ENCODE peak calls at places on chromosomes 11 and 22, in nine cellular contexts. U is activated naive CD8-positive, alpha-beta T cell treated with anti-CD3 and anti-CD28 coated beads, Interleukin-2, amount 50 U/mL, for 24 hours; S is stimulated activated CD4-positive, alpha-beta T cell treated with anti-CD3 and anti-CD28 coated beads, Interleukin-2, amount 100 ng/mL, for 48 hours; E is mesendoderm; D is activated CD4-positive, alpha-beta T cell treated with anti-CD3 and anti-CD28 coated beads for 24 hours; F is fibroblast of gingiva; T is CD4-positive, CD25-positive, alpha-beta regulatory T cell; O is H9; G is spleen. H is an unnamed sample.
A peak's percentile ranks its signal among the peaks of the same experiment; 100 is the strongest.

GRCh38 chr22:48254311-48254873 is 1491.9 kb downstream of the TBC1D22A start:
- DNase-seq in D (no peak), G (peak; percentile 40), F (no peak), T (no peak), U (no peak), S (no peak), E (no peak), O (no peak), H (no peak)

GRCh38 chr22:19448076-19448607 is 631 bp upstream of the C22orf39 start:
- DNase-seq in O (peak; percentile 47), F (peak; percentile 80), E (peak; percentile 82), D (no peak), G (no peak), T (no peak), S (no peak), U (peak; percentile 34), H (no peak)

GRCh38 chr11:291281-292210 is 2.6 kb downstream of the PGGHG start:
- DNase-seq in D (no peak), E (peak; percentile 70), G (peak; percentile 76), F (no peak), S (no peak), U (no peak), T (no peak), O (no peak), H (no peak)

GRCh38 chr11:91585035-91585801 is 639.4 kb upstream of the FAT3 start:
- DNase-seq in O (no peak), U (no peak), F (no peak), S (no peak), E (no peak), G (no peak), D (no peak), T (no peak), H (no peak)

GRCh38 chr11:118621071-118621815 is 13.8 kb downstream of the PHLDB1 start:
- DNase-seq in U (peak; percentile 49), G (peak; percentile 87), S (no peak), F (peak; percentile 80), O (peak; percentile 97), T (no peak), D (no peak), E (peak; percentile 94), H (no peak)

GRCh38 chr22:42461511-42461910 is 29.3 kb upstream of the NFAM1 start:
- DNase-seq in S (no peak), E (no peak), D (no peak), F (no peak), T (no peak), U (no peak), G (no peak), O (peak; percentile 69), H (no peak)

GRCh38 chr11:9251306-9251705 is 13.8 kb downstream of the DENND5A start:
- DNase-seq in U (no peak), S (no peak), O (no peak), D (no peak), T (no peak), F (no peak), E (no peak), G (no peak), H (no peak)

GRCh38 chr11:81772161-81772560 is 961.5 kb downstream of the FAM181B start:
- DNase-seq in D (no peak), S (no peak), T (no peak), U (no peak), F (peak; percentile 12), O (no peak), G (no peak), E (peak; percentile 62), H (no peak)

GRCh38 chr22:41722496-41722895 is 23.2 kb downstream of the MEI1 start:
- DNase-seq in F (no peak), G (no peak), U (no peak), O (no peak), T (no peak), E (no peak), S (no peak), D (no peak), H (no peak)

GRCh38 chr11:95147364-95147905 is 57.8 kb downstream of the ENDOD1 start:
- DNase-seq in D (no peak), O (no peak), G (no peak), F (peak; percentile 80), U (no peak), S (no peak), E (peak; percentile 43), T (no peak), H (no peak)

GRCh38 chr11:128865490-128865889 is 1.6 kb downstream of the KCNJ1 start:
- DNase-seq in F (no peak), O (no peak), T (no peak), G (no peak), E (no peak), S (no peak), U (no peak), D (no peak), H (no peak)

GRCh38 chr11:128905345-128906184 is 14.4 kb downstream of the KCNJ5 start:
- DNase-seq in S (peak; percentile 50), F (peak; percentile 3), E (peak; percentile 85), G (no peak), U (peak; percentile 56), T (peak; percentile 26), O (peak; percentile 78), D (peak; percentile 29), H (no peak)

GRCh38 chr11:2725367-2726300 is 25.8 kb upstream of the KCNQ1OT1 start:
- DNase-seq in F (no peak), S (no peak), D (no peak), U (no peak), O (no peak), T (no peak), E (no peak), G (no peak), H (peak; percentile 63)

GRCh38 chr11:86459682-86460460 is 85.2 kb downstream of the CCDC81 start:
- DNase-seq in G (no peak), D (no peak), O (peak; percentile 45), F (peak; percentile 71), E (peak; percentile 90), S (no peak), T (no peak), U (no peak), H (no peak)

GRCh38 chr11:66856496-66857233 is at the start of gene LRFN4:
- DNase-seq in F (no peak), S (peak; percentile 51), O (no peak), U (no peak), E (peak; percentile 64), D (no peak), G (peak; percentile 90), T (peak; percentile 74), H (no peak)

GRCh38 chr11:126102436-126102894 is 39.8 kb upstream of the CDON start:
- DNase-seq in D (no peak), U (no peak), S (no peak), G (no peak), O (no peak), E (no peak), T (no peak), F (peak; percentile 8), H (no peak)

GRCh38 chr11:117439256-117439655 is 111.6 kb downstream of the CEP164 start:
- DNase-seq in T (no peak), S (no peak), G (peak; percentile 51), E (no peak), U (no peak), D (no peak), F (no peak), O (no peak), H (no peak)

GRCh38 chr22:36383110-36383581 is 4.6 kb downstream of the MYH9 start:
- DNase-seq in T (peak; percentile 50), U (peak; percentile 66), E (no peak), S (no peak), O (no peak), D (no peak), F (no peak), G (peak; percentile 85), H (no peak)

GRCh38 chr22:44821741-44822425 is 69.5 kb downstream of the ARHGAP8 start:
- DNase-seq in D (no peak), F (no peak), G (peak; percentile 47), E (no peak), S (no peak), T (no peak), O (no peak), U (no peak), H (no peak)

GRCh38 chr11:14183973-14184372 is 175.0 kb downstream of the RRAS2 start:
- DNase-seq in O (no peak), F (peak; percentile 71), U (no peak), E (no peak), D (no peak), G (no peak), T (no peak), S (no peak), H (no peak)

GRCh38 chr11:3840870-3841425 is at the start of gene RHOG:
- DNase-seq in O (peak; percentile 85), G (peak; percentile 97), T (no peak), S (no peak), D (no peak), E (peak; percentile 85), F (peak; percentile 91), U (peak; percentile 95), H (peak; percentile 61)

GRCh38 chr11:109972939-109973338 is 120.3 kb upstream of the ZC3H12C start:
- DNase-seq in E (no peak), O (no peak), D (no peak), T (no peak), U (no peak), G (no peak), F (no peak), S (no peak), H (no peak)

GRCh38 chr11:87180743-87181142 is 143.0 kb downstream of the TMEM135 start:
- DNase-seq in T (no peak), F (peak; percentile 63), S (no peak), D (no peak), G (no peak), E (no peak), U (no peak), O (no peak), H (peak; percentile 8)

GRCh38 chr11:83681045-83681781 is 395.0 kb upstream of the CCDC90B start:
- DNase-seq in F (no peak), O (no peak), U (no peak), T (no peak), S (no peak), D (no peak), E (no peak), G (no peak), H (no peak)

GRCh38 chr11:57491371-57492061 is 24.0 kb downstream of the SLC43A1 start:
- DNase-seq in F (peak; percentile 12), T (no peak), G (peak; percentile 78), E (peak; percentile 75), O (peak; percentile 83), U (peak; percentile 72), S (peak; percentile 64), D (no peak), H (no peak)

GRCh38 chr11:132072044-132072879 is 701.8 kb downstream of the NTM start:
- DNase-seq in F (peak; percentile 92), E (peak; percentile 80), G (no peak), D (no peak), U (no peak), O (no peak), T (no peak), S (no peak), H (peak; percentile 90)

GRCh38 chr22:47841166-47841565 is 1078.7 kb downstream of the TBC1D22A start:
- DNase-seq in S (no peak), D (no peak), G (no peak), U (no peak), O (no peak), F (no peak), E (no peak), T (no peak), H (no peak)

GRCh38 chr22:29877620-29878019 is 5.4 kb upstream of the MTMR3 start:
- DNase-seq in G (no peak), O (no peak), T (no peak), F (peak; percentile 56), U (no peak), E (no peak), D (no peak), S (no peak), H (no peak)

GRCh38 chr22:43826142-43827093 is 14.3 kb upstream of the EFCAB6 start:
- DNase-seq in S (no peak), O (peak; percentile 21), F (peak; percentile 34), E (no peak), U (no peak), G (no peak), T (no peak), D (no peak), H (no peak)

GRCh38 chr11:64694821-64695365 is 28.1 kb downstream of the NRXN2 start:
- DNase-seq in G (peak; percentile 82), E (peak; percentile 79), O (peak; percentile 56), S (no peak), T (no peak), U (no peak), F (no peak), D (no peak), H (no peak)

GRCh38 chr22:48651036-48651890 is 1176.4 kb downstream of the BRD1 start:
- DNase-seq in E (no peak), O (no peak), T (no peak), U (no peak), S (no peak), F (no peak), D (no peak), G (no peak), H (no peak)

H was measured in AG09319.